ENCODE peak calls at places on chromosomes 13 and 19, in four cellular contexts. K is stimulated activated CD8-positive, alpha-beta memory T cell treated with anti-CD3 and anti-CD28 coated beads, Interleukin-12 subunit alpha, Interleukin-12 subunit beta, amount 100 ng/mL, for 4 hours; T is MM.1S; F is Calu3. E is an unnamed sample.

GRCh38 chr19:28727835-28728159 is 485.2 kb downstream of the UQCRFS1 start:
- DNase-seq in T (no peak), K (no peak), F (no peak), E (no peak)

GRCh38 chr13:48477191-48477855 is 55.6 kb downstream of the RCBTB2 start:
- DNase-seq in K (no peak), F (no peak), T (no peak), E (no peak)

GRCh38 chr19:703329-703650 is 5.4 kb upstream of the PALM start:
- DNase-seq in T (no peak), K (no peak), F (no peak), E (no peak)

GRCh38 chr19:35446194-35446593 is 1.9 kb upstream of the FFAR2 start:
- DNase-seq in F (no peak), T (no peak), K (no peak), E (no peak)

GRCh38 chr13:43122706-43123268 is 99.4 kb downstream of the DNAJC15 start:
- DNase-seq in K (no peak), F (no peak), T (no peak), E (no peak)

GRCh38 chr19:58577581-58578429 is 4.7 kb upstream of the MZF1 start:
- DNase-seq in T (no peak), F (no peak), K (no peak), E (peak)

GRCh38 chr19:34257559-34257924 is 3.2 kb downstream of the GARRE1 start:
- DNase-seq in T (no peak), F (no peak), K (no peak), E (no peak)

GRCh38 chr19:29880498-29881081 is 61.4 kb upstream of the URI1 start:
- DNase-seq in K (no peak), F (no peak), T (no peak), E (no peak)

GRCh38 chr19:1883784-1884183 is 1.5 kb downstream of the ABHD17A start:
- DNase-seq in K (no peak), F (no peak), T (no peak), E (no peak)

GRCh38 chr13:44243198-44243852 is 130.3 kb upstream of the SERP2 start:
- DNase-seq in T (peak), K (no peak), F (peak), E (peak)

GRCh38 chr13:33072282-33072681 is 56.1 kb downstream of the KL start:
- DNase-seq in T (no peak), F (no peak), K (no peak), E (no peak)

GRCh38 chr19:7640803-7641202 is 3.9 kb downstream of the STXBP2 start:
- DNase-seq in F (no peak), K (no peak), T (no peak), E (no peak)

GRCh38 chr19:3760871-3761361 is 576 bp downstream of the APBA3 start:
- DNase-seq in T (peak), K (no peak), F (no peak), E (no peak)